ENCODE peak calls at places on chromosomes 7 and 10, in six cellular contexts. One of them, this sample, is unnamed.
A peak's percentile ranks its signal among the peaks of the same experiment; 100 is the strongest.

GRCh38 chr7:43302211-43302711 is 189.8 kb downstream of the HECW1 start:
- DNase-seq in activated T-helper 1 cell treated with anti-CD3 and anti-CD28 coated beads, Interleukin-2, amount 50 U/mL, for 16 hours: no peak
- DNase-seq in cardiac septum: no peak
- DNase-seq in BJ: no peak
- DNase-seq in activated T-cell treated with anti-CD3 and anti-CD28 coated beads for 1 hour: no peak
- DNase-seq in endothelial cell: peak; percentile 26
- DNase-seq in this sample: no peak

GRCh38 chr10:87674963-87675362 is 15.3 kb downstream of the PAPSS2 start:
- DNase-seq in cardiac septum: no peak
- DNase-seq in activated T-helper 1 cell treated with anti-CD3 and anti-CD28 coated beads, Interleukin-2, amount 50 U/mL, for 16 hours: no peak
- DNase-seq in activated T-cell treated with anti-CD3 and anti-CD28 coated beads for 1 hour: no peak
- DNase-seq in endothelial cell: no peak
- DNase-seq in BJ: no peak
- DNase-seq in this sample: no peak

GRCh38 chr10:230758-231157 is 95.5 kb downstream of the ZMYND11 start:
- DNase-seq in cardiac septum: no peak
- DNase-seq in activated T-helper 1 cell treated with anti-CD3 and anti-CD28 coated beads, Interleukin-2, amount 50 U/mL, for 16 hours: no peak
- DNase-seq in activated T-cell treated with anti-CD3 and anti-CD28 coated beads for 1 hour: no peak
- DNase-seq in endothelial cell: peak; percentile 5
- DNase-seq in BJ: no peak
- DNase-seq in this sample: no peak

GRCh38 chr10:55550241-55550640 is 749.2 kb upstream of the PCDH15 start:
- DNase-seq in activated T-helper 1 cell treated with anti-CD3 and anti-CD28 coated beads, Interleukin-2, amount 50 U/mL, for 16 hours: no peak
- DNase-seq in activated T-cell treated with anti-CD3 and anti-CD28 coated beads for 1 hour: no peak
- DNase-seq in endothelial cell: no peak
- DNase-seq in cardiac septum: no peak
- DNase-seq in BJ: no peak
- DNase-seq in this sample: no peak

GRCh38 chr7:158377800-158378623 is 209.6 kb downstream of the PTPRN2 start:
- DNase-seq in cardiac septum: no peak
- DNase-seq in BJ: no peak
- DNase-seq in activated T-helper 1 cell treated with anti-CD3 and anti-CD28 coated beads, Interleukin-2, amount 50 U/mL, for 16 hours: no peak
- DNase-seq in activated T-cell treated with anti-CD3 and anti-CD28 coated beads for 1 hour: no peak
- DNase-seq in endothelial cell: no peak
- DNase-seq in this sample: no peak

GRCh38 chr10:69958232-69958902 is 94.3 kb upstream of the MACROH2A2 start:
- DNase-seq in activated T-helper 1 cell treated with anti-CD3 and anti-CD28 coated beads, Interleukin-2, amount 50 U/mL, for 16 hours: no peak
- DNase-seq in BJ: no peak
- DNase-seq in cardiac septum: peak; percentile 63
- DNase-seq in endothelial cell: peak; percentile 36
- DNase-seq in activated T-cell treated with anti-CD3 and anti-CD28 coated beads for 1 hour: no peak
- DNase-seq in this sample: no peak

GRCh38 chr7:31734456-31734855 is 47.4 kb downstream of the PPP1R17 start:
- DNase-seq in activated T-helper 1 cell treated with anti-CD3 and anti-CD28 coated beads, Interleukin-2, amount 50 U/mL, for 16 hours: no peak
- DNase-seq in activated T-cell treated with anti-CD3 and anti-CD28 coated beads for 1 hour: no peak
- DNase-seq in BJ: peak; percentile 24
- DNase-seq in cardiac septum: no peak
- DNase-seq in endothelial cell: no peak
- DNase-seq in this sample: no peak

GRCh38 chr7:94654764-94655561 is 970 bp downstream of the SGCE start:
- DNase-seq in activated T-helper 1 cell treated with anti-CD3 and anti-CD28 coated beads, Interleukin-2, amount 50 U/mL, for 16 hours: no peak
- DNase-seq in endothelial cell: peak; percentile 29
- DNase-seq in activated T-cell treated with anti-CD3 and anti-CD28 coated beads for 1 hour: no peak
- DNase-seq in BJ: no peak
- DNase-seq in cardiac septum: no peak
- DNase-seq in this sample: no peak

GRCh38 chr7:1662767-1663166 is 7.3 kb upstream of the ELFN1 start:
- DNase-seq in endothelial cell: no peak
- DNase-seq in cardiac septum: peak; percentile 38
- DNase-seq in activated T-cell treated with anti-CD3 and anti-CD28 coated beads for 1 hour: no peak
- DNase-seq in BJ: no peak
- DNase-seq in activated T-helper 1 cell treated with anti-CD3 and anti-CD28 coated beads, Interleukin-2, amount 50 U/mL, for 16 hours: no peak
- DNase-seq in this sample: no peak

GRCh38 chr10:21724695-21725371 is 190.8 kb downstream of the MLLT10 start:
- DNase-seq in activated T-helper 1 cell treated with anti-CD3 and anti-CD28 coated beads, Interleukin-2, amount 50 U/mL, for 16 hours: no peak
- DNase-seq in activated T-cell treated with anti-CD3 and anti-CD28 coated beads for 1 hour: peak; percentile 31
- DNase-seq in endothelial cell: peak; percentile 30
- DNase-seq in BJ: peak; percentile 94
- DNase-seq in cardiac septum: peak; percentile 83
- DNase-seq in this sample: peak; percentile 28

GRCh38 chr7:30136743-30137485 is 2.1 kb downstream of the MTURN start:
- DNase-seq in BJ: no peak
- DNase-seq in endothelial cell: no peak
- DNase-seq in activated T-cell treated with anti-CD3 and anti-CD28 coated beads for 1 hour: no peak
- DNase-seq in activated T-helper 1 cell treated with anti-CD3 and anti-CD28 coated beads, Interleukin-2, amount 50 U/mL, for 16 hours: no peak
- DNase-seq in cardiac septum: no peak
- DNase-seq in this sample: no peak

GRCh38 chr7:22726849-22727792 is at the start of gene IL6:
- DNase-seq in endothelial cell: peak; percentile 19
- DNase-seq in activated T-cell treated with anti-CD3 and anti-CD28 coated beads for 1 hour: no peak
- DNase-seq in cardiac septum: peak; percentile 90
- DNase-seq in activated T-helper 1 cell treated with anti-CD3 and anti-CD28 coated beads, Interleukin-2, amount 50 U/mL, for 16 hours: no peak
- DNase-seq in BJ: peak; percentile 79
- DNase-seq in this sample: no peak

GRCh38 chr10:131997366-131998049 is 15.8 kb upstream of the BNIP3 start:
- DNase-seq in BJ: peak; percentile 71
- DNase-seq in cardiac septum: no peak
- DNase-seq in activated T-cell treated with anti-CD3 and anti-CD28 coated beads for 1 hour: no peak
- DNase-seq in activated T-helper 1 cell treated with anti-CD3 and anti-CD28 coated beads, Interleukin-2, amount 50 U/mL, for 16 hours: no peak
- DNase-seq in endothelial cell: peak; percentile 62
- DNase-seq in this sample: peak; percentile 25

GRCh38 chr7:66189695-66190503 is 15.2 kb upstream of the TPST1 start:
- DNase-seq in BJ: no peak
- DNase-seq in cardiac septum: no peak
- DNase-seq in endothelial cell: no peak
- DNase-seq in activated T-helper 1 cell treated with anti-CD3 and anti-CD28 coated beads, Interleukin-2, amount 50 U/mL, for 16 hours: no peak
- DNase-seq in activated T-cell treated with anti-CD3 and anti-CD28 coated beads for 1 hour: no peak
- DNase-seq in this sample: no peak

GRCh38 chr10:690227-691161 is 1.0 kb upstream of the DIP2C start:
- DNase-seq in activated T-cell treated with anti-CD3 and anti-CD28 coated beads for 1 hour: no peak
- DNase-seq in BJ: no peak
- DNase-seq in activated T-helper 1 cell treated with anti-CD3 and anti-CD28 coated beads, Interleukin-2, amount 50 U/mL, for 16 hours: no peak
- DNase-seq in endothelial cell: no peak
- DNase-seq in cardiac septum: no peak
- DNase-seq in this sample: no peak

GRCh38 chr10:92222603-92223275 is 68.1 kb downstream of the CPEB3 start:
- DNase-seq in cardiac septum: no peak
- DNase-seq in activated T-cell treated with anti-CD3 and anti-CD28 coated beads for 1 hour: no peak
- DNase-seq in BJ: no peak
- DNase-seq in endothelial cell: no peak
- DNase-seq in activated T-helper 1 cell treated with anti-CD3 and anti-CD28 coated beads, Interleukin-2, amount 50 U/mL, for 16 hours: no peak
- DNase-seq in this sample: no peak

GRCh38 chr7:139695616-139696015 is 82.2 kb downstream of the HIPK2 start:
- DNase-seq in BJ: no peak
- DNase-seq in activated T-cell treated with anti-CD3 and anti-CD28 coated beads for 1 hour: no peak
- DNase-seq in cardiac septum: no peak
- DNase-seq in endothelial cell: no peak
- DNase-seq in activated T-helper 1 cell treated with anti-CD3 and anti-CD28 coated beads, Interleukin-2, amount 50 U/mL, for 16 hours: no peak
- DNase-seq in this sample: no peak

GRCh38 chr7:107173191-107173590 is 4.4 kb downstream of the HBP1 start:
- DNase-seq in cardiac septum: no peak
- DNase-seq in activated T-helper 1 cell treated with anti-CD3 and anti-CD28 coated beads, Interleukin-2, amount 50 U/mL, for 16 hours: no peak
- DNase-seq in endothelial cell: no peak
- DNase-seq in BJ: no peak
- DNase-seq in activated T-cell treated with anti-CD3 and anti-CD28 coated beads for 1 hour: no peak
- DNase-seq in this sample: no peak